ENCODE peak calls at places on chromosomes 5 and 9, in five cellular contexts. E is nephron progenitor cell, T is dorsolateral prefrontal cortex, W is AG04450, B is left ventricle myocardium inferior. H is an unnamed sample.

GRCh38 chr9:36485647-36486453 is 85.8 kb upstream of the RNF38 start:
- DNase-seq in E (peak), T (no peak), W (no peak), B (no peak), H (no peak)

GRCh38 chr9:85569988-85570387 is 171.8 kb downstream of the AGTPBP1 start:
- DNase-seq in E (no peak), T (no peak), W (no peak), B (no peak), H (no peak)

GRCh38 chr5:175738126-175738525 is 80.3 kb downstream of the HRH2 start:
- DNase-seq in E (no peak), T (no peak), W (no peak), B (no peak), H (no peak)

GRCh38 chr5:17056056-17056690 is 120.1 kb upstream of the MYO10 start:
- DNase-seq in E (no peak), T (peak), W (no peak), B (no peak), H (no peak)

GRCh38 chr5:119343766-119344165 is 12.1 kb upstream of the TNFAIP8 start:
- DNase-seq in E (no peak), T (no peak), W (no peak), B (no peak), H (no peak)

GRCh38 chr5:90691533-90691932 is 132.9 kb downstream of the ADGRV1 start:
- DNase-seq in E (no peak), T (no peak), W (no peak), B (no peak), H (no peak)

GRCh38 chr5:133225671-133226152 is 173.9 kb downstream of the HSPA4 start:
- DNase-seq in E (no peak), T (no peak), W (no peak), B (no peak), H (no peak)

GRCh38 chr5:38576971-38577684 is 20.7 kb upstream of the LIFR start:
- DNase-seq in E (no peak), T (no peak), W (no peak), B (no peak), H (no peak)

GRCh38 chr5:93342563-93343061 is 238.4 kb downstream of the NR2F1-AS1 start:
- DNase-seq in E (no peak), T (no peak), W (no peak), B (no peak), H (no peak)

GRCh38 chr5:77024490-77024889 is 5.7 kb upstream of the AGGF1 start:
- DNase-seq in E (no peak), T (no peak), W (no peak), B (no peak), H (no peak)

GRCh38 chr5:122906768-122907167 is 61.4 kb downstream of the SNX24 start:
- DNase-seq in E (no peak), T (no peak), W (no peak), B (no peak), H (no peak)

GRCh38 chr5:109691248-109691574 is 1.5 kb downstream of the MAN2A1 start:
- DNase-seq in E (no peak), T (no peak), W (no peak), B (no peak), H (no peak)

GRCh38 chr5:151661968-151662732 is 24.6 kb downstream of the SPARC start:
- DNase-seq in E (no peak), T (no peak), W (no peak), B (no peak), H (no peak)

GRCh38 chr5:175325681-175326080 is 118.3 kb downstream of the DRD1 start:
- DNase-seq in E (no peak), T (no peak), W (peak), B (no peak), H (no peak)

GRCh38 chr5:171774418-171774817 is 11.2 kb upstream of the SMIM23 start:
- DNase-seq in E (no peak), T (no peak), W (no peak), B (no peak), H (no peak)

GRCh38 chr5:124289641-124290201 is 456.7 kb downstream of the ZNF608 start:
- DNase-seq in E (peak), T (peak), W (no peak), B (no peak), H (no peak)
- TF ChIP-seq CTCF in E (peak), T (no peak), W (no peak), B (peak), H (no peak)

GRCh38 chr5:150272531-150272930 is 17.0 kb downstream of the CAMK2A start:
- DNase-seq in E (peak), T (no peak), W (no peak), B (no peak), H (peak)
- TF ChIP-seq CTCF in E (peak), T (peak), W (peak), B (peak), H (no peak)

DNA sequence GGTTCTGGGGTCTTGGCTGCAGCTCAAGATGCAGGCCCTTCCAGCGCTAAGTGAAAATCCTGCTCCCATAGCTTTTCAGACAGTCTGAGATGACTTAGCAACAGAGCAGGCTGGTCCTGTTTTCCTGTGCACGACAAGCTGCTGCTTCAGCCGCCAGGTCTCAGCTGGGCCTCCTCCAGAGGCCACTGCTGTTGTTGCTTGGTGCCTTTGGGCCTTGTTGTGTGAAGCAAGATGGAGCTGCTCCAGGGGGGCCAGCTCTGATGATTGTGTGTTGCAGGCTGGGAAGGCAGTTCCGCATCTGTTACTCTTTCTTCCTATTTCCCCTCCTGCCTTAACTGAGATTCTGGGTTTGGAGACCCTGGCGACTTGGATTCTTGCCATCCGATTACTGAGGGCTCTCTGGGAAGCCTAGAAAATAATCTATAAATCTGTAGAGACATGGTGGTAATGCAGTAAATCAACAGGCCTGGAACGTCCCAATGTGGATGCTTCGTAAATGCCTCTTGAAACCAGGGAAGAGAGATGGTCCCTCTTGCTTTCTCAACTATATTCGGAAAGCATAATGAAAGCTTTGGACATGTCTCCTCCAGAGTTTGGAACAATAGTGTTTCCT is 3.2 kb downstream of the MAP1B start:
- DNase-seq in E (no peak), T (peak), W (no peak), B (no peak), H (peak)
- TF ChIP-seq CTCF in E (no peak), T (no peak), W (no peak), B (no peak), H (peak)

GRCh38 chr9:104144336-104144735 is 50.2 kb downstream of the SMC2 start:
- DNase-seq in E (no peak), T (no peak), W (no peak), B (no peak), H (no peak)
- TF ChIP-seq CTCF in E (no peak), T (no peak), W (no peak), B (no peak), H (no peak)

DNA sequence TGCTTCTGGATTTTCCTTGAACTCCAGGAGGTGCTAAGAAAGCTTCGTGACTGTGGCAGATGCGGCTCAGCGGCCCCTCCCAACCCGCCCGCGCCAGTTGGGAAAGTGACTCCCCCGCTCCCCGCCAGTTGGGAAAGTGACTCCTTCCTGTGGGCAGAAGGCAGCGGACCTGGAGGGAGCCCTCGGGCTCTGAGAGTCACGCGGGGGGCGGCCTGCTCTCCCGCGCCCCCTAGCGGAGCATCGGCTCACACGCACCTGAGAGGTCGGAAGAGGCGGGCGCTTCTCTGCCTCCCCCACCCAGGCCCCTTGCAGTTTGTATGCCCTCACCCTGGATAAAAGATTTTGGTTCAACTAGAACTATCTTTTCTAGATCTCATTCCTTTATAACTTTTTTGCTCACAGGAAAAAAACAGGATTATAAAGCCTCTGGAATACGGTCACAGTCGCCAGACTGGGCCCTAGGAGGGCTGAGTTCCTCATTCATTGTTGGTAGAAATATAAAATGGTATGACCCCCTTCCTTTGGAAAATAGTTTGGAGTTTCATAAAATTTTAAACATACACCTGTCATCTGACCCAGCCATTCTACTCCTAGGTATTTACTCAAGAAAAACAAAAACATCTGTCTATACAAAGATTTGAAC is 82.2 kb downstream of the HSD17B3 start:
- DNase-seq in E (peak), T (no peak), W (no peak), B (peak), H (peak)
- TF ChIP-seq CTCF in E (peak), T (peak), W (peak), B (peak), H (peak)

GRCh38 chr5:112491257-112491656 is 72.2 kb upstream of the EPB41L4A start:
- DNase-seq in E (no peak), T (no peak), W (no peak), B (no peak), H (no peak)
- TF ChIP-seq CTCF in E (peak), T (no peak), W (peak), B (peak), H (peak)

GRCh38 chr5:146311278-146311677 is 27.4 kb upstream of the POU4F3 start:
- DNase-seq in E (no peak), T (no peak), W (no peak), B (no peak), H (no peak)
- TF ChIP-seq CTCF in E (no peak), T (no peak), W (no peak), B (no peak), H (no peak)

GRCh38 chr5:78795757-78796156 is 147.2 kb upstream of the LHFPL2 start:
- DNase-seq in E (no peak), T (no peak), W (no peak), B (no peak), H (no peak)
- TF ChIP-seq CTCF in E (no peak), T (no peak), W (no peak), B (no peak), H (no peak)